ENCODE peak calls at places on chromosomes 2 and 18, in four cellular contexts. Y is cardiac muscle cell, M is transverse colon, K is spleen. B is an unnamed sample.

GRCh38 chr2:239316562-239317465 is 84.0 kb downstream of the HDAC4 start:
- DNase-seq in Y (no peak), M (no peak), K (peak; percentile 79), B (peak; percentile 54)

GRCh38 chr2:75415141-75415540 is 145.6 kb downstream of the EVA1A start:
- DNase-seq in Y (no peak), M (no peak), K (no peak), B (no peak)

GRCh38 chr18:55878224-55878623 is 290.2 kb upstream of the TCF4 start:
- DNase-seq in Y (no peak), M (no peak), K (no peak), B (no peak)

GRCh38 chr2:406231-406630 is 118.3 kb upstream of the ALKAL2 start:
- DNase-seq in Y (no peak), M (no peak), K (no peak), B (no peak)

GRCh38 chr18:9029131-9029530 is 73.4 kb upstream of the NDUFV2 start:
- DNase-seq in Y (no peak), M (no peak), K (no peak), B (no peak)

GRCh38 chr2:236168110-236169067 is at the start of gene GBX2:
- DNase-seq in Y (peak; percentile 79), M (peak; percentile 28), K (peak; percentile 60), B (no peak)

GRCh38 chr18:13437801-13438506 is 219.4 kb downstream of the LDLRAD4 start:
- DNase-seq in Y (no peak), M (peak; percentile 40), K (no peak), B (no peak)

GRCh38 chr2:101330253-101330921 is 21.9 kb upstream of the RNF149 start:
- DNase-seq in Y (no peak), M (peak; percentile 68), K (peak; percentile 86), B (peak; percentile 26)

GRCh38 chr18:44028109-44028508 is 652.6 kb upstream of the SETBP1 start:
- DNase-seq in Y (no peak), M (no peak), K (no peak), B (no peak)

GRCh38 chr2:36338827-36339145 is 16.8 kb upstream of the CRIM1 start:
- DNase-seq in Y (no peak), M (no peak), K (no peak), B (no peak)

GRCh38 chr2:129165001-129165400 is 814.5 kb upstream of the RAB6C start:
- DNase-seq in Y (no peak), M (no peak), K (no peak), B (no peak)

GRCh38 chr2:54422072-54422581 is 34.0 kb upstream of the SPTBN1 start:
- DNase-seq in Y (no peak), M (no peak), K (no peak), B (no peak)

GRCh38 chr2:152174574-152174973 is 989 bp downstream of the STAM2 start:
- DNase-seq in Y (no peak), M (no peak), K (no peak), B (no peak)
- H3K4me1 ChIP-seq in Y (peaks cover 4% of the 10 kb centered on the region), M (peaks cover 44% of the 10 kb centered on the region), K (peaks cover 55% of the 10 kb centered on the region), B (peaks cover 43% of the 10 kb centered on the region)

DNA sequence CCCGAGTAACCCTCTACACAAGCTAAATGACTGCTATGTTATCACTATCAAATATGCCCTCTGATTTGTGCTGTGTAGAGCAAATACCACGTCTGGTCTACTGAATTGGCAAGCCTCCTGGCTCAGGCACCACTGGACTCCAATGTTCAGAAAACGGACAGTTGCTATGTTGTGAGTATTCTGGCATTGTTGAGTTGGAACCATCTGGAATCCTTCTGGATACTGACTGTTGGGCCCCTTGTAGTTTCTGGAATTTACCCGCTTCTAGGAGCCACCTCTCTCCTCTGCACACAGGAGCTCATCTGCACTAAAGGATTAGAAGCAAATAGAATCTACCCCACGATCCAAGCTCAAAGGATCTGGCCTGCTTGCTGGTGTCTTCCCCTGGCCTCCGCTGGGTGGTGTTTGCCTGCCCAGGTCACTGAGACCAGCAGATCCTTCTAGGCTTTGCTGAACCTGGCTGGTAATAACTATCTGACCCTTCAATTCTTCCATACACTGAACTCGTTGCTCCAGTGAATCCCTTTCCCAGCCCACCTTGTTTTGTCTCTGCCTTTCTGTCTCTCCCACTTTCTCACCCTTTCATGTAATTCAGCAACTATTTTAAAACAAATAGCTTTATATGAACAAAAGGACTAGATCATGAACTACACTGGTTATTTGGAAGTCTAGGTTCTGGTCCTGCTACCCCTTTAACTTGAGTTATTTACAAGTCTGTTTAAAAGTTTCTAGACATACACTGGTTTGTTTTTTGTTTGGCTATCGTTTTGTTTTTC is 2.1 kb upstream of the HAAO start:
- DNase-seq in Y (peak; percentile 31), M (peak; percentile 34), K (peak; percentile 55), B (peak; percentile 62)
- TF ChIP-seq CTCF in Y (peak; percentile 52), M (no peak), K (no peak), B (peak; percentile 60)

DNA sequence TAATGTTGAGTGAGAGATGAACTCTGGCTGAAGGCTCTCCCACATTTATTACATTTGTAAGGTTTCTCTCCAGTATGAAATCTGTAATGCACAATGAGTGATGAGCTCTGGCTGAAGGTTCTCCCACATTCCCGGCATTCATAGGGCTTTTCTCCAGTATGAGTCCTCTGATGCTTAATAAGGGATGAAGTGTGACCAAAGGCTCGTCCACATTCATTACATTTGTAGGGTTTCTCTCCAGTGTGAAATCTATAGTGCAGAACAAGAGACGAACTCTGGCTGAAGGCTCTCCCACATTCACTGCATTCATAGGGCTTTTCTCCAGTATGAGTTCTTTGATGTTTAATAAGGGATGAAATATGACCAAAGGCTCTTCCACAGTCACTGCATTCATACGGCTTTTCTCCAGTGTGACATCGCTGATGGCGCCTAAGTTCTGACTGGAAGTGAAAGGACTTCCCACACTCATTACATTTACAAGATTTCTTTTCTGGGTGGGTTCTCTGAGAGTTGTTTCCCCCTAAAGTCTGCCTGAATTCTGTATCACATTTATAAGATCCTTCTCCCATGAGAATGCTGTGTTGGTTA is 10.2 kb downstream of the ZNF514 start:
- DNase-seq in Y (no peak), M (no peak), K (no peak), B (no peak)
- H3K36me3 ChIP-seq in Y (peaks cover 29% of the 10 kb centered on the region), M (peaks cover 71% of the 10 kb centered on the region), K (peaks cover 49% of the 10 kb centered on the region), B (peaks cover 32% of the 10 kb centered on the region)

GRCh38 chr2:196544906-196545433 is 94.5 kb upstream of the CCDC150 start:
- DNase-seq in Y (no peak), M (no peak), K (no peak), B (no peak)

GRCh38 chr2:196549052-196549451 is 90.5 kb upstream of the CCDC150 start:
- DNase-seq in Y (no peak), M (no peak), K (no peak), B (no peak)

GRCh38 chr2:196551014-196551413 is 88.5 kb upstream of the CCDC150 start:
- DNase-seq in Y (no peak), M (no peak), K (no peak), B (no peak)

DNA sequence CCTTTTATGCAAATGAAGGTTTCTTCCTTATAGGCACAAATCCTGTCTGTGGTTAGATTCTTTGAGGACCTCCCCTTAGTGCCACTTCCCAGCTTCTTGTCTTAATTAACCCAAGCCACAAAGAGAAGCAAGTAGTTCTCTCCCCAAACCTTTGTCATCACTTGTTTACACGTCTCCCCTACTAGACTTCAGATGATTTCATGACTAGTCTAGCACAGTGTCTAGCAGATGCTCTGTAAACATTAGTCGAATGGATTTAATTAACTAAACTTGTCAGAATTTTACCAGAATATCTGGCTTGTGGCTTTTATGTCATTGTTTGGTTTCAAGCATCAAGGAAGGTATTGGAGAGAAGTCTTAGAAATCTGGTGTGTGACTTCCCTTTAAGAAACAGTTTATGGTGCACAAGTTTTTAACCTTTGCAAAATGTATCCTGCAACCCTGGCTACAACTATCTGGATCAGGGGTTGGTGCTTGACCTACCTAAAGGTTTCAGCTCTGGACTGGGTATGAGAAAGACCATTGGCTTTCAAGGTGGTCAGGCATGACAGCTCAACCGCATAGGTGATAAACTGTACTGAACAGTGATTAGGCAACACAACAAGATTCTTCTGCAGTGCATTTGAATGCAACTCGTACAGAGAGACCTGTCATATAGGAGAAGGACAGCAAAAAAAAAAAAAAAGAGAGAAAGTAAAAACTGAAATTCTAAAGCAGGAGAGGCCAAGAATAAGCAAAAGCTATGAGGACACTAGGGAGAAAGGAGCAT is 93.2 kb upstream of the CCDC150 start:
- DNase-seq in Y (no peak), M (no peak), K (no peak), B (no peak)
- H3K4me1 ChIP-seq in Y (peaks cover under 1% of the 10 kb centered on the region), M (no peaks in the 10 kb centered on the region), K (no peaks in the 10 kb centered on the region), B (no peaks in the 10 kb centered on the region)

GRCh38 chr2:107927034-107927534 is 59.2 kb upstream of the SLC5A7 start:
- DNase-seq in Y (no peak), M (no peak), K (no peak), B (no peak)

GRCh38 chr2:107932483-107932882 is 53.8 kb upstream of the SLC5A7 start:
- DNase-seq in Y (no peak), M (no peak), K (no peak), B (no peak)

GRCh38 chr2:107936427-107937359 is 49.6 kb upstream of the SLC5A7 start:
- DNase-seq in Y (peak; percentile 35), M (no peak), K (no peak), B (no peak)

GRCh38 chr2:107932986-107933385 is 53.3 kb upstream of the SLC5A7 start:
- DNase-seq in Y (peak; percentile 27), M (no peak), K (no peak), B (no peak)
- TF ChIP-seq CTCF in Y (peak; percentile 32), M (no peak), K (no peak), B (peak; percentile 30)

DNA sequence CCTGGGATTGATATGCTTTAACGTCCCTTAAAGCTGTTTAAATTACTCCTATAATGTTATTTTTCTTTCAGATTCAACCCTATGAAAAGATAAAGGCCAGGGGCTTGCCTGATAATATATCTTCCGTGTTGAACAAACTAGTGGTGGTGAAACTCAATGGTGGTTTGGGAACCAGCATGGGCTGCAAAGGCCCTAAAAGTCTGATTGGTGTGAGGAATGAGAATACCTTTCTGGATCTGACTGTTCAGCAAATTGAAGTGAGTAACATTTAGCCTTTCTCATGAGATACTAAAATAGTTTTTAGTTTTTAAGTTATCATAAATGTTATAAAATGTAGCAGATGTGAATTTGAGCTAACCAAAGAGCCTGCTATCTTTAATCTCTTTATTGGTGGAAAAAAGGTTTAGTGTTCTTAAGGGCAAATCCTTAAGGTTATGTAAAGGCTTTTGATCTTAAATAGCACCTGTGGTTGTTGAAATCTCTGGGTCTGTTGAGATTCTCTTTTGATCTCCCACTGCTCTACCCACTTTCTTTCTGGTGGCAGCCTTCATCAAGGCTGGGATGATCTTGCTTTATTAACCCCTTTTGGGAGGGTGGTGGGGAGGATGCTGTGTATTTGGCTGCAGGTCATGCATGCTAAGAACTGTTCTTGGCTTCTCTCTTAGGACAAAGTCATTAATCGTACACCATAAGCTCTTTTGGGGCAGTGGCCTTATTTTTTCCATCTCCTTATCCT is 40.9 kb downstream of the UGP2 start:
- DNase-seq in Y (no peak), M (no peak), K (no peak), B (no peak)
- H3K36me3 ChIP-seq in Y (peaks cover 48% of the 10 kb centered on the region), M (peaks cover 43% of the 10 kb centered on the region), K (peaks cover 39% of the 10 kb centered on the region), B (peaks cover 4% of the 10 kb centered on the region)

GRCh38 chr2:96878171-96878570 is 8.3 kb upstream of the SEMA4C start:
- DNase-seq in Y (no peak), M (no peak), K (peak; percentile 66), B (no peak)
- H3K4me1 ChIP-seq in Y (peaks cover 16% of the 10 kb centered on the region), M (peaks cover 12% of the 10 kb centered on the region), K (peaks cover 81% of the 10 kb centered on the region), B (peaks cover 19% of the 10 kb centered on the region)